ENCODE peak calls at places on chromosomes 12 and 14, in ten cellular contexts. Q is amygdala; D is activated CD4-positive, alpha-beta T cell treated with anti-CD3 and anti-CD28 coated beads for 4 hours; W is stimulated activated CD8-positive, alpha-beta memory T cell treated with anti-CD3 and anti-CD28 coated beads, Interleukin-4, amount 100 ng/mL, for 48 hours; I is activated T-helper 1 cell treated with Interleukin-2 at 50 U/mL for 16 hours; L is fibroblast of mammary gland; O is HuH-7.5; R is germinal center; V is SW 1271; J is upper lobe of right lung. N is an unnamed sample.

GRCh38 chr14:43356984-43357545 is 1150.0 kb downstream of the FSCB start:
- DNase-seq in V (no peak), I (no peak), D (no peak), J (no peak), O (no peak), W (no peak), L (no peak), Q (no peak), R (no peak), N (no peak)

GRCh38 chr14:106436310-106436905 is 910.0 kb downstream of the TMEM121 start:
- DNase-seq in L (peak), J (peak), D (peak), O (no peak), I (peak), W (peak), Q (no peak), V (no peak), R (peak), N (peak)

GRCh38 chr12:22656835-22657234 is 31.9 kb downstream of the ETNK1 start:
- DNase-seq in L (no peak), Q (no peak), V (no peak), O (no peak), R (no peak), I (no peak), D (no peak), W (no peak), J (no peak), N (no peak)

GRCh38 chr14:97788364-97788763 is 991.2 kb downstream of the VRK1 start:
- DNase-seq in Q (no peak), R (no peak), W (no peak), D (no peak), O (no peak), J (no peak), L (no peak), I (no peak), V (no peak), N (no peak)

GRCh38 chr14:43019826-43020225 is 1413.2 kb downstream of the LRFN5 start:
- DNase-seq in O (no peak), R (no peak), I (no peak), L (no peak), J (no peak), D (no peak), W (no peak), Q (no peak), V (no peak), N (no peak)

GRCh38 chr14:72619881-72620280 is 274.0 kb downstream of the DPF3 start:
- DNase-seq in L (no peak), W (no peak), O (no peak), I (no peak), R (no peak), J (no peak), D (no peak), V (no peak), Q (no peak), N (no peak)

GRCh38 chr12:12290206-12290605 is 23.4 kb upstream of the LRP6 start:
- DNase-seq in L (no peak), J (no peak), O (no peak), R (no peak), W (no peak), V (no peak), D (no peak), I (no peak), Q (no peak), N (no peak)

GRCh38 chr12:52164624-52165023 is 27.2 kb downstream of the KRT80 start:
- DNase-seq in I (no peak), V (no peak), Q (no peak), J (no peak), R (no peak), W (no peak), D (no peak), L (no peak), O (no peak), N (no peak)

GRCh38 chr12:93441111-93441616 is 583 bp downstream of the UBE2N start:
- DNase-seq in D (peak), J (peak), I (peak), W (peak), L (no peak), O (peak), V (no peak), R (peak), Q (no peak), N (peak)

GRCh38 chr12:19222566-19222965 is 93.0 kb downstream of the PLEKHA5 start:
- DNase-seq in D (no peak), W (no peak), Q (no peak), R (no peak), V (no peak), L (peak), I (no peak), J (no peak), O (no peak), N (no peak)

GRCh38 chr12:131388164-131388795 is 322.6 kb upstream of the SFSWAP start:
- DNase-seq in L (no peak), Q (peak), J (no peak), V (no peak), W (no peak), I (no peak), D (no peak), O (no peak), R (no peak), N (no peak)

GRCh38 chr12:56042430-56043203 is 899 bp downstream of the RPS26 start:
- DNase-seq in D (no peak), R (no peak), W (no peak), V (no peak), O (no peak), I (no peak), J (no peak), L (no peak), Q (no peak), N (no peak)

GRCh38 chr14:29242755-29243340 is 476.3 kb downstream of the FOXG1 start:
- DNase-seq in L (peak), O (no peak), Q (no peak), D (no peak), I (no peak), J (no peak), R (no peak), W (no peak), V (no peak), N (no peak)

GRCh38 chr12:80064269-80064668 is 35.1 kb upstream of the OTOGL start:
- DNase-seq in V (no peak), L (no peak), D (no peak), O (peak), Q (no peak), I (no peak), J (no peak), W (no peak), R (no peak), N (no peak)

GRCh38 chr12:113142173-113142885 is 6.8 kb upstream of the RASAL1 start:
- DNase-seq in W (no peak), R (no peak), O (no peak), V (no peak), J (no peak), I (no peak), D (no peak), Q (peak), L (no peak), N (peak)

GRCh38 chr12:6528539-6529235 is 5.6 kb upstream of the GAPDH start:
- DNase-seq in J (no peak), L (no peak), V (no peak), I (no peak), W (no peak), R (no peak), D (no peak), Q (no peak), O (no peak), N (no peak)

GRCh38 chr12:8048906-8049305 is 16.4 kb downstream of the FOXJ2 start:
- DNase-seq in V (no peak), J (no peak), L (no peak), W (no peak), R (no peak), I (no peak), Q (no peak), O (no peak), D (no peak), N (no peak)

GRCh38 chr12:116222358-116222757 is 55.1 kb downstream of the MED13L start:
- DNase-seq in I (no peak), W (peak), O (no peak), Q (peak), J (no peak), R (no peak), L (peak), D (peak), V (no peak), N (peak)

GRCh38 chr12:19031032-19031431 is 98.5 kb upstream of the PLEKHA5 start:
- DNase-seq in Q (no peak), D (no peak), L (peak), O (no peak), J (no peak), I (no peak), W (no peak), R (no peak), V (peak), N (no peak)

GRCh38 chr14:84375235-84375634 is 1154.7 kb upstream of the FLRT2 start:
- DNase-seq in O (no peak), L (peak), D (no peak), W (no peak), J (no peak), V (no peak), Q (no peak), I (no peak), R (no peak), N (no peak)

GRCh38 chr12:65189028-65189718 is 19.8 kb downstream of the LEMD3 start:
- DNase-seq in Q (no peak), V (no peak), R (peak), D (no peak), L (no peak), J (no peak), O (no peak), I (no peak), W (no peak), N (no peak)

GRCh38 chr14:80390911-80391310 is 179.6 kb upstream of the DIO2 start:
- DNase-seq in L (peak), J (no peak), W (no peak), Q (no peak), R (no peak), D (no peak), O (no peak), V (no peak), I (no peak), N (no peak)

GRCh38 chr14:82403972-82404371 is 870.3 kb upstream of the SEL1L start:
- DNase-seq in W (no peak), I (no peak), V (no peak), J (no peak), L (no peak), R (no peak), O (no peak), D (no peak), Q (no peak), N (no peak)

GRCh38 chr14:60171690-60172089 is 6.5 kb upstream of the DHRS7 start:
- DNase-seq in R (no peak), Q (no peak), V (no peak), J (no peak), L (no peak), W (no peak), D (no peak), I (no peak), O (no peak), N (no peak)

GRCh38 chr14:23636317-23637211 is at the start of gene DHRS2:
- DNase-seq in L (no peak), R (no peak), V (no peak), I (no peak), D (no peak), W (no peak), J (no peak), Q (no peak), O (no peak), N (no peak)

N was measured in left colon.